ENCODE peak calls at places on chromosome 1, in four cellular contexts. K, I, Z and S are unnamed samples. For H3K4me1 and H3K27me3, the result is how much of the 10 kb centered on the place peaks cover.

GRCh38 chr1:247942624-247943023 is 6.0 kb upstream of the OR2L8 start:
- DNase-seq in Z (no peak), I (no peak), K (no peak), S (no peak)

GRCh38 chr1:243718893-243719292 is 131.2 kb downstream of the AKT3 start:
- DNase-seq in Z (no peak), K (peak), I (no peak), S (no peak)

GRCh38 chr1:203153989-203154821 is 21.4 kb downstream of the MYBPH start:
- DNase-seq in I (no peak), K (no peak), Z (no peak), S (no peak)

GRCh38 chr1:152907686-152908601 is at the start of gene IVL:
- DNase-seq in I (no peak), K (no peak), Z (no peak), S (no peak)

GRCh38 chr1:145962157-145963102 is 1.9 kb downstream of the ANKRD34A start:
- DNase-seq in K (no peak), I (peak), Z (no peak), S (peak)

GRCh38 chr1:18299441-18300338 is 181.0 kb upstream of the KLHDC7A start:
- DNase-seq in I (peak), K (peak), Z (peak), S (no peak)

GRCh38 chr1:34602907-34603306 is 151.9 kb upstream of the GJB5 start:
- DNase-seq in K (no peak), I (no peak), Z (no peak), S (no peak)

GRCh38 chr1:97396463-97396862 is 524.4 kb downstream of the DPYD start:
- DNase-seq in I (no peak), Z (no peak), K (no peak), S (no peak)

GRCh38 chr1:48775817-48776399 is 783 bp downstream of the BEND5 start:
- DNase-seq in K (no peak), I (no peak), Z (no peak), S (no peak)

DNA sequence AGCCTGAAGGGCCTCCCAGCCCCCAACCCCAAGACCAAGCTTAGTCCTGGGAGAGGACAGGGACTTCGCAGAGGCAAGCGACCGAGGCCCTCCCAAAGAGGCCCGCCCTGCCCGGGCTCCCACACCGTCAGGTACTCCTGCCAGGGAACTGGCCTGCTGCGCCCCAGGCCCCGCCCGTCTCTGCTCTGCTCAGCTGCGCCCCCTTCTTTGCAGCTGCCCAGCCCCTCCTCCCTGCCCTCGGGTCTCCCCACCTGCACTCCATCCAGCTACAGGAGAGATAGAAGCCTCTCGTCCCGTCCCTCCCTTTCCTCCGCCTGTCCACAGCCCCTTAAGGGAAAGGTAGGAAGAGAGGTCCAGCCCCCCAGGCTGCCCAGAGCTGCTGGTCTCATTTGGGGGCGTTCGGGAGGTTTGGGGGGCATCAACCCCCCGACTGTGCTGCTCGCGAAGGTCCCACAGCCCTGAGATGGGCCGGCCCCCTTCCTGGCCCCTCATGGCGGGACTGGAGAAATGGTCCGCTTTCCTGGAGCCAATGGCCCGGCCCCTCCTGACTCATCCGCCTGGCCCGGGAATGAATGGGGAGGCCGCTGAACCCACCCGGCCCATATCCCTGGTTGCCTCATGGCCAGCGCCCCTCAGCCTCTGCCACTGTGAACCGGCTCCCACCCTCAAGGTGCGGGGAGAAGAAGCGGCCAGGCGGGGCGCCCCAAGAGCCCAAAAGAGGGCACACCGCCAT is 21.9 kb upstream of the ARF1 start:
- DNase-seq in K (peak), I (no peak), Z (no peak), S (no peak)
- H3K4me3 ChIP-seq in K (peak), I (peak), Z (peak), S (no peak)

GRCh38 chr1:207866471-207867135 is 44.3 kb downstream of the CD34 start:
- DNase-seq in I (peak), Z (no peak), K (no peak), S (peak)

GRCh38 chr1:207868252-207868768 is 42.6 kb downstream of the CD34 start:
- DNase-seq in K (peak), Z (no peak), I (peak), S (peak)

GRCh38 chr1:207868769-207869721 is 41.9 kb downstream of the CD34 start:
- DNase-seq in K (peak), I (peak), Z (peak), S (peak)

GRCh38 chr1:207869859-207870258 is 41.1 kb downstream of the CD34 start:
- DNase-seq in Z (no peak), K (no peak), I (no peak), S (no peak)

DNA sequence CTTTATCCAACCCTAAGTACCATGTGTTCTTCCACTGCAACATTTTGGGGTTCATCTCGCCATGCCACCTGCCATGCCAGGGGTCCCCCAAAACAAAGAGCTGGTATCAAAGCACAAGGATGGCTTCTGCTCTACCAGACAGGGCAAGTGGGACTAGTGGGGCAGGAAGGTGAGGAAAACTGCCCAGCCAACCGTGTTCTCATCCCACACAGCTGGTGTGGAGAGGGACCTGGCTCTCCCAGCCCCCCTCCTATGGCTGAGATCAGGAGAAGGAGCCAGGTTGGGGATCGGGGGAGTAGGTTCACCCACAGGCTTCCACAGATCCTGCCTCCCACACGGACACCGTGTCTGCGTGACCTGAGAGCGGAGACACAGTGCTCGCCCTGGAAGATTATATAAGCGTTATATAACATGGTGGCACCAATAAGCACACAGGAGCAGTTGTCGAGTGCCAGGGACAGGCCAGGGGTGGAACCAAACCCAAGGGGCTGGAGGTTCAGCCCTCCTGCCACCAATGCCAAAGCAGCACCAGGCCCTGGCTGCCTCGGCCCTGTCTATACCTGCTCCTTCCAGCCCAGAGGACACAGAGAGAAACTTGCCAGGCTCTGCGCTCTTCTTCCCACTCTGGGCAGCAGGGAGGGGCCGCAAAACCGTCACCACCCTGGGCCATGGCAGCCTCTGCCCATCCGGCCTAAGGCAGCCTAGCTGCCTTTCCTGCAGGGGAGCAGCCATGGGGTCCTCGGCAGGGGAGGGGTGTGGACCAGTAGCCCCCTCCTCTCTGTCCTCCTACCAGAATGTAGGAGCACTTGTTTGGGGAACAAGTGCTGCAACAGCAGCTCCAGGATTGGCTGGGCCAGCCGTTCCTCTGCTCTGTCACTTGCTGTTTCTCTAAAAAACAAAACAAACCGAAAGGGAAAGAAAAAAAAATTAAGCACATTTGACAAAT is 43.5 kb downstream of the CD34 start:
- DNase-seq in I (peak), Z (no peak), K (no peak), S (peak)
- H3K4me1 ChIP-seq in I (under half), Z (under half), K (under half), S (under half)

GRCh38 chr1:226487921-226488320 is 60.6 kb upstream of the STUM start:
- DNase-seq in K (no peak), Z (no peak), I (no peak), S (no peak)
- H3K27me3 ChIP-seq in K (under half), Z (under half), I (under half), S (under half)

DNA sequence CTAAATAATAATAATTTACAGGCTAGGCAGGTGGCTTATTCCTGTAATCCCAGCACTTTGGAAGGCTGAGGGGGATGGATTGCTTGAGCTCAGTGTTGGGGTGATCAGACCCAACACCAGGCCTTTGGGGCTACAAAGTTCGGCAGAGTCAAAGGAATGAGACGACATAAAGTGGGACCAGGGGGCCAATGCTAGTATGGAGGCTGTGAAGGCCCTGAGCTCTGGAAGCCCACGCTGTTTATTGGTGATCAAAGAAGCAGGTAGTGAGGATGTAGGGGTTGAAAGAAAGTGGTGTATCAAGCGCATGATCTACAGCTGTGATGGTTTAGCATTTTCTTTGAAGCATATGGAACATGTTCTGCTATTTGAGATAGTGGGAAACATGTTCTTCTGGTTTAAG is 5.6 kb downstream of the BTBD8 start:
- DNase-seq in K (no peak), I (no peak), Z (peak), S (no peak)
- H3K4me3 ChIP-seq in K (no peak), I (no peak), Z (no peak), S (no peak)

GRCh38 chr1:157580828-157581210 is 17.1 kb downstream of the FCRL4 start:
- DNase-seq in I (no peak), Z (no peak), K (no peak), S (no peak)
- H3K4me1 ChIP-seq in I (under half), Z (under half), K (under half), S (under half)

GRCh38 chr1:27335506-27336422 is 6.1 kb upstream of the SYTL1 start:
- DNase-seq in Z (no peak), I (no peak), K (no peak), S (peak)

GRCh38 chr1:27331922-27332321 is 9.9 kb upstream of the SYTL1 start:
- DNase-seq in Z (no peak), I (no peak), K (no peak), S (peak)

GRCh38 chr1:27332536-27333281 is 9.1 kb upstream of the SYTL1 start:
- DNase-seq in K (no peak), Z (peak), I (peak), S (peak)

GRCh38 chr1:27331426-27331825 is 9.5 kb downstream of the TMEM222 start:
- DNase-seq in Z (no peak), I (no peak), K (no peak), S (no peak)

GRCh38 chr1:27333717-27334279 is 8.0 kb upstream of the SYTL1 start:
- DNase-seq in I (no peak), Z (no peak), K (no peak), S (peak)
- H3K27me3 ChIP-seq in I (under half), Z (under half), K (under half), S (under half)